ENCODE peak calls at places on chromosomes 2 and 18, in five cellular contexts. Y is endothelial cell, A is WTC11, M is B cell, Q is choroid plexus epithelial cell. P is an unnamed sample.

GRCh38 chr2:182229288-182229687 is 197.5 kb downstream of the PDE1A start:
- DNase-seq in Y (no peak), A (no peak), M (no peak), Q (no peak), P (peak; percentile 14)

GRCh38 chr2:235416816-235417499 is 76.9 kb upstream of the AGAP1 start:
- DNase-seq in Y (no peak), A (no peak), M (no peak), Q (peak; percentile 92), P (peak; percentile 7)

GRCh38 chr18:22332590-22332989 is 85.1 kb downstream of the CTAGE1 start:
- DNase-seq in Y (peak; percentile 24), A (peak; percentile 71), M (no peak), Q (peak; percentile 28), P (no peak)

GRCh38 chr2:152396051-152396511 is 61.1 kb downstream of the FMNL2 start:
- DNase-seq in Y (no peak), A (no peak), M (no peak), Q (peak; percentile 19), P (no peak)

GRCh38 chr2:165112133-165112573 is 91.7 kb downstream of the SCN3A start:
- DNase-seq in Y (no peak), A (no peak), M (no peak), Q (no peak), P (no peak)

GRCh38 chr2:121890041-121890440 is 134.6 kb downstream of the TSN start:
- DNase-seq in Y (no peak), A (no peak), M (no peak), Q (no peak), P (no peak)

GRCh38 chr2:111238336-111238735 is 117.6 kb downstream of the BCL2L11 start:
- DNase-seq in Y (no peak), A (no peak), M (no peak), Q (no peak), P (no peak)

GRCh38 chr2:183248866-183249567 is 124.8 kb downstream of the NUP35 start:
- DNase-seq in Y (no peak), A (no peak), M (no peak), Q (peak; percentile 61), P (peak; percentile 54)

GRCh38 chr2:15498554-15498953 is 62.6 kb downstream of the NBAS start:
- DNase-seq in Y (no peak), A (no peak), M (no peak), Q (no peak), P (no peak)

GRCh38 chr18:79963658-79964329 is 649 bp upstream of the HSBP1L1 start:
- DNase-seq in Y (no peak), A (no peak), M (no peak), Q (no peak), P (no peak)

GRCh38 chr2:128756372-128756730 is 437.7 kb upstream of the HS6ST1 start:
- DNase-seq in Y (no peak), A (no peak), M (no peak), Q (no peak), P (no peak)

GRCh38 chr2:68536000-68536399 is 68.6 kb downstream of the APLF start:
- DNase-seq in Y (no peak), A (no peak), M (no peak), Q (no peak), P (no peak)

GRCh38 chr2:3147641-3148530 is 229.7 kb downstream of the EIPR1 start:
- DNase-seq in Y (no peak), A (no peak), M (no peak), Q (no peak), P (no peak)

GRCh38 chr2:95578529-95578928 is 13.3 kb upstream of the TRIM43 start:
- DNase-seq in Y (no peak), A (no peak), M (no peak), Q (peak; percentile 3), P (no peak)

GRCh38 chr2:39513641-39514094 is 76.6 kb upstream of the MAP4K3 start:
- DNase-seq in Y (peak; percentile 47), A (peak; percentile 35), M (peak; percentile 46), Q (peak; percentile 94), P (peak; percentile 92)

GRCh38 chr18:3596324-3597158 is 146.6 kb downstream of the TGIF1 start:
- DNase-seq in Y (peak; percentile 28), A (no peak), M (peak; percentile 66), Q (peak; percentile 36), P (no peak)

GRCh38 chr2:219419331-219420197 is 1.4 kb downstream of the DES start:
- DNase-seq in Y (no peak), A (no peak), M (no peak), Q (no peak), P (no peak)

GRCh38 chr2:191670787-191671186 is 7.1 kb upstream of the NABP1 start:
- DNase-seq in Y (no peak), A (no peak), M (no peak), Q (no peak), P (no peak)

GRCh38 chr2:3696542-3696941 is 6.8 kb upstream of the DCDC2C start:
- DNase-seq in Y (no peak), A (no peak), M (no peak), Q (no peak), P (no peak)

GRCh38 chr18:74760436-74760835 is 162.8 kb downstream of the ZNF407 start:
- DNase-seq in Y (no peak), A (no peak), M (no peak), Q (no peak), P (no peak)

GRCh38 chr2:74297391-74297790 is 45.8 kb downstream of the SLC4A5 start:
- DNase-seq in Y (no peak), A (no peak), M (no peak), Q (no peak), P (no peak)

GRCh38 chr2:42195559-42195958 is 26.4 kb downstream of the EML4 start:
- DNase-seq in Y (no peak), A (no peak), M (no peak), Q (peak; percentile 72), P (peak; percentile 42)

GRCh38 chr2:137161250-137161649 is 395.9 kb downstream of the THSD7B start:
- DNase-seq in Y (no peak), A (no peak), M (no peak), Q (no peak), P (no peak)

GRCh38 chr2:137157851-137158250 is 392.5 kb downstream of the THSD7B start:
- DNase-seq in Y (no peak), A (no peak), M (no peak), Q (no peak), P (no peak)

GRCh38 chr2:137151731-137152130 is 386.4 kb downstream of the THSD7B start:
- DNase-seq in Y (no peak), A (no peak), M (no peak), Q (no peak), P (no peak)

DNA sequence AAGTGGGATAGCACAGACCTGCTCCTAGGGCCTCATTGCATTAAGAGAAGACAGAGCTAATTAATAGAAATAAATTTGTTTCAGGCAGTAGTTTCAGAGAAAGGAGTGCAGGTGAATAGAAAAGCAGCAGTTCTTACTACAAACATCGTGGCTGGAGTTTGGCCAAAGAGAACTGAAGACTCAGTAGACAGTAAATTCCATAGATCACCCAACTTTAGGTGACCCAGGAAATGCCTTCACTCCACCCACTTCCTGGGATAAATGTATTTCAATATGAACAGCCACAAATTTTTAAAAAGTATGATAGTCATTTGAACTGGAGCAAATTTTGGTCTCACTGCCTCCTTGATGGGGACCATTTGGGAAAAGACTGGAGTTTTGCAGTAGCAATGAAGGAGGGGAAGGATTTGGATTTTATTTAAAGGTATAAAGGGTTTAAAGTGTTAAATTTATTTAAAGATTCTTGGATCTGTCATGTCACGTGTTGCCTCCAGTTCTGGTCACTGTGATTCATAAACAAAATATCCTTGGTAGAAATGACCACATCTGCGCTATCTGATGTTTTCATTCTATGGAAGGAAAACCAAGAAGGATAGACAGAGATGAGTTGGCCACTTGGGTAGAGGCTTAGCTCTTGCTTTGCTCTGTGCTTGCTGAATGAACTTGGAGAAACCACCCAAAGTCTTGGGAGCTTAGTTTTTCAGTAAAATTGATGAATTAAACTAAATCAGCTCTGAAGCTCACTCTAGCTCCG is 390.2 kb downstream of the THSD7B start:
- DNase-seq in Y (no peak), A (no peak), M (no peak), Q (peak; percentile 24), P (peak; percentile 54)
- TF ChIP-seq CTCF in Y (no peak), A (no peak), M (no peak), Q (no peak), P (no peak)

DNA sequence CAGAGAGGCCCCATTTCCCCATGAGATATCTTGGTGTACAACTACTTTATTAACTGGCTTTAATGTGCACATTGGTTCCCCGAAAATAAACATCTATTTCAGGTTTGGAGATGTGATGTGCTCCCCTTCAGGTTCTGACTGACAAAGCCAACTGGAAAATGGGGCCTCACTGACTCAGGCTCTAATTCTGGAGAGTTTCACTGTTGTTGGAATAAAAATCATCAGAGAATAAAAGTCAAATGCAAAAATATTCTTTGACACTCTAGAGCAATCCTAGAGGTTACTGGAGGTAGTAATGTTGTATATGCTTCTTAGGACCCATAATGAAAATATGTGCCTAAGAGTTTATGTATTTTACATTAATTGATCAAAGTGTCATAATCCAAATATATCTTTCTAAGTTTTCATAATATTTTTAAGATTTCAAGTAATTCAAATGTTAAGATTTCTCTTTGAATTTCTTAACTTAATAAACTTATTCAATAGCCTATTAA is 189.9 kb upstream of the COL3A1 start:
- DNase-seq in Y (no peak), A (no peak), M (no peak), Q (no peak), P (no peak)
- TF ChIP-seq CTCF in Y (peak; percentile 4), A (no peak), M (no peak), Q (no peak), P (no peak)

GRCh38 chr18:25334588-25334987 is 17.4 kb downstream of the ZNF521 start:
- DNase-seq in Y (no peak), A (no peak), M (no peak), Q (no peak), P (no peak)
- TF ChIP-seq CTCF in Y (peak; percentile 50), A (no peak), M (no peak), Q (peak; percentile 25), P (no peak)

GRCh38 chr18:46632401-46633089 is 24.5 kb downstream of the LOXHD1 start:
- DNase-seq in Y (no peak), A (no peak), M (no peak), Q (peak; percentile 28), P (peak; percentile 98)
- TF ChIP-seq CTCF in Y (no peak), A (no peak), M (no peak), Q (no peak), P (no peak)

DNA sequence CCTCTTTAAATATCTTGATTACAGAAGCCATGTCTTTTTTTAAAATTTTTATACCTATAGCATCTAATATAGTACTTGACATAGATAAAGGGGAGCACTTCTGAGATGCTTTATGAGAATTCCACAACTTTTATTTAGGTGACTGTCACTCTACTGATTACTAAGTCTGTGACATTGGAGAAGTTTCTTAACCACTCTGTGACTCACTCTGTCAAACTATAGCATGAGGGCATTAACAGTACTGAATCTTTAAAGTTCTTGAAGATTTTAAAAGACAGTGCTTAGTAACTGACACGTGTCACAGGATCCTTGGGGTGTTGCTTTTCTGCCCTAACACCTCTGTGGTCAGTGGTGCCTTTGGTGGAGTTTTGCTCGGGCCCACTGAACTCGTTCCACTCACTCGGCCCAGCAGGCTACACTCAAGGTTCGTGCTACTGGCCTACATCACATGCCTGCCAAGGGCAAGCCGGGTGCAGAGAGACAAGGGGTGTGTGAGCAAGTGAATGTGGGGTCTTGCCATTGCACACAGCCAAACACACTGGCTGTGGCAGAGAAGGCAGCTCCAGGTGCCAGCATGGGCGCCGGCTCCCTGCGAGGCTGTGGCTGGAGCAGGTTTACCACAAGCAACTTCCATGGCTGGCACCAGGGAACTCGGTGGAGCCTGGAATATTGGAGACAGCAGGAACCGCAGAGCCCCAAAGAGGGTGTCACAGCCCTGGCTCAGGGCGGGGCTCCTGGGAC is 734.0 kb upstream of the CDH7 start:
- DNase-seq in Y (no peak), A (no peak), M (no peak), Q (no peak), P (no peak)
- TF ChIP-seq CTCF in Y (no peak), A (no peak), M (no peak), Q (no peak), P (no peak)

GRCh38 chr18:64519191-64519590 is 370.3 kb upstream of the LINC00305 start:
- DNase-seq in Y (no peak), A (no peak), M (no peak), Q (no peak), P (no peak)
- TF ChIP-seq CTCF in Y (no peak), A (no peak), M (no peak), Q (no peak), P (no peak)

P was measured in MCF 10A.